ENCODE peak calls at places on chromosomes 5 and 9, in ten cellular contexts. G is sigmoid colon, O is HCT116, E is spleen, F is stomach, J is prostate gland, K is HepG2, N is transverse colon, L is suprapubic skin, S is breast epithelium. B is an unnamed sample.

GRCh38 chr5:131514316-131515275 is 120.4 kb downstream of the RAPGEF6 start:
- DNase-seq in G (no peak), O (no peak), E (no peak), F (no peak), J (no peak), K (no peak), N (no peak), L (no peak), S (no peak), B (no peak)

GRCh38 chr5:124061663-124062062 is 549.7 kb downstream of the CSNK1G3 start:
- DNase-seq in G (peak), O (no peak), E (no peak), F (peak), J (peak), K (no peak), N (peak), L (no peak), S (no peak), B (peak)

GRCh38 chr9:116656977-116657376 is 30.1 kb upstream of the TRIM32 start:
- DNase-seq in G (no peak), O (no peak), E (no peak), F (no peak), J (no peak), K (no peak), N (no peak), L (no peak), S (no peak), B (no peak)

GRCh38 chr9:37034320-37034937 is 361 bp upstream of the PAX5 start:
- DNase-seq in G (no peak), O (no peak), E (peak), F (no peak), J (peak), K (no peak), N (peak), L (no peak), S (no peak), B (no peak)

GRCh38 chr5:77798448-77798847 is 22.3 kb upstream of the TBCA start:
- DNase-seq in G (no peak), O (no peak), E (no peak), F (no peak), J (no peak), K (no peak), N (no peak), L (no peak), S (no peak), B (no peak)

GRCh38 chr9:95857122-95857521 is 18.4 kb upstream of the ERCC6L2 start:
- DNase-seq in G (no peak), O (no peak), E (no peak), F (no peak), J (no peak), K (peak), N (no peak), L (no peak), S (no peak), B (no peak)

GRCh38 chr5:177416334-177416733 is 7.0 kb upstream of the F12 start:
- DNase-seq in G (no peak), O (no peak), E (no peak), F (no peak), J (no peak), K (no peak), N (peak), L (no peak), S (no peak), B (peak)

GRCh38 chr5:134451618-134452505 is 40.2 kb upstream of the CDKN2AIPNL start:
- DNase-seq in G (peak), O (no peak), E (peak), F (peak), J (peak), K (no peak), N (peak), L (no peak), S (no peak), B (no peak)

GRCh38 chr5:107542831-107543231 is 127.9 kb downstream of the EFNA5 start:
- DNase-seq in G (peak), O (no peak), E (no peak), F (peak), J (peak), K (peak), N (peak), L (peak), S (peak), B (no peak)

GRCh38 chr9:134816264-134816663 is 64.3 kb upstream of the FCN2 start:
- DNase-seq in G (no peak), O (no peak), E (no peak), F (no peak), J (no peak), K (no peak), N (no peak), L (no peak), S (no peak), B (no peak)

GRCh38 chr5:78253201-78253600 is 41.3 kb downstream of the AP3B1 start:
- DNase-seq in G (no peak), O (no peak), E (no peak), F (no peak), J (no peak), K (no peak), N (no peak), L (no peak), S (no peak), B (no peak)

GRCh38 chr5:51389582-51390463 is 6.6 kb downstream of the ISL1 start:
- DNase-seq in G (no peak), O (no peak), E (no peak), F (no peak), J (no peak), K (no peak), N (no peak), L (no peak), S (no peak), B (no peak)

GRCh38 chr9:120464176-120464575 is 115.8 kb downstream of the CDK5RAP2 start:
- DNase-seq in G (no peak), O (no peak), E (no peak), F (no peak), J (no peak), K (no peak), N (no peak), L (no peak), S (no peak), B (no peak)

GRCh38 chr9:113654605-113655193 is 191.2 kb downstream of the RGS3 start:
- DNase-seq in G (peak), O (no peak), E (no peak), F (no peak), J (no peak), K (no peak), N (no peak), L (peak), S (peak), B (peak)

GRCh38 chr5:180873628-180874520 is 12.8 kb upstream of the ZFP62 start:
- DNase-seq in G (no peak), O (no peak), E (no peak), F (no peak), J (no peak), K (no peak), N (peak), L (no peak), S (no peak), B (no peak)

GRCh38 chr9:114824130-114824529 is 18.3 kb upstream of the TNFSF15 start:
- DNase-seq in G (no peak), O (no peak), E (no peak), F (no peak), J (no peak), K (no peak), N (no peak), L (no peak), S (no peak), B (no peak)

GRCh38 chr5:102670224-102670836 is 84.8 kb upstream of the PAM start:
- DNase-seq in G (no peak), O (peak), E (no peak), F (no peak), J (no peak), K (peak), N (no peak), L (no peak), S (no peak), B (no peak)

GRCh38 chr5:57939335-57939734 is 456.7 kb upstream of the ACTBL2 start:
- DNase-seq in G (no peak), O (no peak), E (no peak), F (no peak), J (no peak), K (no peak), N (no peak), L (no peak), S (no peak), B (no peak)

GRCh38 chr9:130846487-130847305 is 11.6 kb downstream of the ABL1 start:
- DNase-seq in G (peak), O (no peak), E (peak), F (peak), J (no peak), K (no peak), N (no peak), L (no peak), S (no peak), B (no peak)

GRCh38 chr9:104028827-104029226 is 65.3 kb upstream of the SMC2 start:
- DNase-seq in G (no peak), O (no peak), E (no peak), F (no peak), J (no peak), K (no peak), N (no peak), L (no peak), S (no peak), B (no peak)

GRCh38 chr9:16102154-16102553 is 549.3 kb downstream of the CCDC171 start:
- DNase-seq in G (no peak), O (no peak), E (no peak), F (no peak), J (no peak), K (no peak), N (no peak), L (no peak), S (no peak), B (no peak)

GRCh38 chr9:37197158-37198033 is 77.0 kb downstream of the ZCCHC7 start:
- DNase-seq in G (no peak), O (no peak), E (no peak), F (no peak), J (no peak), K (no peak), N (no peak), L (no peak), S (no peak), B (no peak)

GRCh38 chr5:16346380-16346779 is 119.2 kb downstream of the ZNF622 start:
- DNase-seq in G (no peak), O (no peak), E (no peak), F (no peak), J (no peak), K (no peak), N (no peak), L (no peak), S (no peak), B (no peak)

GRCh38 chr9:114388764-114389375 is 1.1 kb upstream of the AKNA start:
- DNase-seq in G (no peak), O (no peak), E (peak), F (no peak), J (no peak), K (no peak), N (no peak), L (no peak), S (no peak), B (no peak)

DNA sequence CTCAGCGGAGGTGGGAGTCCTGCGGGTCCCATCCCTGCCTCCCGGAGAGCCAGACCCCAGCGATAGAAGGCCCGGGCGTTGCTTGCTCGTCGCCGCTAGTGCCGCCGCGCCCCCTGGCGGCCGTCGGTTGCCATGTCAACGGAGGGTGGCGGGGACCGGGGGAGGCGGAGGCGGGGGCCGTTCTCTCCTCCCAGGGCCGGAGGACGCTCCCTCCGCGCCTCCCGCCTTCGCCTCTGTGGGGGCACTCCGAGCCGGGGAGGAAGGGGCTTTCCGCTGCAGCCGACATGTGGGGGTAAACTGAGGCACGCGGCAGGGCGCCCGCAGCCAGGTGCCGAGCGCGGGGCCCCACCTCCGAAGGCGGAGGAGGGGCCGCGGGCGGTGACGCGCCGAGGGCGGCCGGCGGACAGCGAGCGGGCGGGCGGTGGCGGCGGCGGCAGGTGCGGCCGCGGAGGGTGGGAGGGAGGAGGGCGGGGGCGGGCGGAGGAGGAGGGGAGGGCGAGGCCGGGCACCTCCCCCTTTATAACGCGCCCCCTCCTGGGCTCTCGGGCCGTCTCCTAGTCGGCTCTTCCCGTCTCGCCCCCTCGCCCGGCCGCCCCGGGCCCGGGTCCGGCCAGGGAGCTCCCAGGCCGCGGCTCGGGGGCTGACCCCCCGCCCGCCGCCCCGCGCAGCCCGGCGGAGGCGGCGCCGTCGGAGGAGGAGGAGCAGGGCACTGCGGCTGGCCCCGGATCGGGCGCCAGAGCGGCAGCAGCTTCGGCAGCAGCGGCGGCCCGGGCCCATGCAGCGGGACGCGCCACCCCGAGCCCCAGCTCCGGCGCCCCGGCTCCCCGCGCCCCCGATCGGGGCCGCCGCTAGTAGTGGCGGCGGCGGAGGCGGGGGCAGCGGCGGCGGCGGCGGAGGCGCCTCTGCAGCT is 556 bp upstream of the CDK9 start:
- DNase-seq in G (peak), O (peak), E (peak), F (peak), J (peak), K (peak), N (peak), L (peak), S (peak), B (peak)
- TF ChIP-seq POLR2A in G (no peak), O (no peak), E (no peak), F (no peak), J (no peak), K (peak), N (no peak), L (peak), S (no peak), B (no peak)

GRCh38 chr9:1938675-1939170 is 76.4 kb upstream of the SMARCA2 start:
- DNase-seq in G (no peak), O (no peak), E (no peak), F (no peak), J (no peak), K (no peak), N (no peak), L (no peak), S (no peak), B (no peak)
- TF ChIP-seq POLR2AphosphoS5 in G (no peak), O (no peak), E (no peak), F (no peak), J (no peak), K (no peak), N (no peak), L (no peak), S (no peak), B (no peak)

DNA sequence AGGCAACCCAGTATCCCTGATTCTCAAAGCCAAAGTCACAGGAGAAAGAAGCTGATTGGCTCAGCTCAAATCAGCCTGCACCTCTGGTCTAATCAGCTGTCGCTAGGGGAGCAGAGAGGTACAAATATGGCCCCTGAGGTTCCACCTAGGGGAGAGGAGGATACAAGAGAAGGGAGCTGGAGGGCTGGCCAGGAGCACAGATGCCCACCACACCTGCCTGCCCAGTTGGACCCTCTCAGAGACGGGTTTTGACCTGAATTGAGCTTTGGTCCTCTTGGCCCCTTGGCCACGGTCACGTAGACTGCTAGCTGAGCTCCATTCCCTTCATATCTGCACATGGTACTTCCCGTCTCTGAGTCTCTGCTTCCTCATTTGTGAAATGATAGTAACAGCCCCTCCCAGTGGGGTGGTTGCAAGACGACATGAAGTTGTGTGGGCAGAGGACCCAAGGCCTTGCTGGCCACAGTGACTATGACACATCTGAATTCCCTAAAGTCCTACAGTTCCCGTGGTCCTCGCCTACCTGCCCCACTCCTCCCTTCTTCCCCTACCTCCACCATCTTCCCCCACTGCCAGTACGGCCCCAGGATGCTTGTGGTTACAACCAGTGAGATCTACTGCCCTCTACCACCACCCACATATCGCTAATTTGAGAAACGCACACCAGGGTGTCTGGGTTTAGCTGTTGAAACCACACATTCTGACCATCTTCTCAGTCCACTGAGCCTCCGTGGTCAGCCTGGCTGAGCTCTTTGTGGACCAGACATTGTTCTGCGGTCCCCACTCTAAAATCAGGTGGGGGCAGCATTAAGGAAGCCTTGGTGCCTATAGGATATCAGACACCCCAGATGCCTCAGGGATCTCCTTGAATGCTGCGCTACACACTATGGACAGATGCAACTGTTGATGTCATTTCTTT is 60.3 kb upstream of the NEK6 start:
- DNase-seq in G (peak), O (no peak), E (peak), F (peak), J (no peak), K (no peak), N (peak), L (no peak), S (peak), B (peak)
- TF ChIP-seq CTCF in G (no peak), O (no peak), E (peak), F (no peak), J (no peak), K (no peak), N (no peak), L (no peak), S (no peak), B (no peak)

DNA sequence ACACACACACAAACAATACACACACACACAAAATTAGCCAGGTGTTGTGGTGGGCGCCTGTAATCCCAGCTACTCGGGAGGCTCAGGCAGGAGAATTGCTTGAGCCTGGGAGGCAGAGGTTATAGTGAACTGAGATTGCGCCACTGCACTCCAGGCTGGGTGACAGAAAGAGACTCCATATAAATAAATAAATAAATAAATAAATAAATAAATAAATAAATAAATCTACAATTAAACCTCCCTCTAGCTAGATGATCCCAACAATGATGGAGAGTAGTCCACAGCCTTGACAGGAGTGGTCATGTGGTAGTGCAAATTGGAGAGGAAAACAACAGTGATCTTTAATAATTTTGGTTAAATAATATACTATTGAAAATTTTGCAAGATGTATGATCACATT is 1739.0 kb upstream of the C9orf72 start:
- DNase-seq in G (no peak), O (no peak), E (no peak), F (no peak), J (no peak), K (no peak), N (no peak), L (no peak), S (no peak), B (no peak)
- TF ChIP-seq POLR2A in G (no peak), O (no peak), E (no peak), F (no peak), J (no peak), K (no peak), N (no peak), L (no peak), S (no peak), B (no peak)

DNA sequence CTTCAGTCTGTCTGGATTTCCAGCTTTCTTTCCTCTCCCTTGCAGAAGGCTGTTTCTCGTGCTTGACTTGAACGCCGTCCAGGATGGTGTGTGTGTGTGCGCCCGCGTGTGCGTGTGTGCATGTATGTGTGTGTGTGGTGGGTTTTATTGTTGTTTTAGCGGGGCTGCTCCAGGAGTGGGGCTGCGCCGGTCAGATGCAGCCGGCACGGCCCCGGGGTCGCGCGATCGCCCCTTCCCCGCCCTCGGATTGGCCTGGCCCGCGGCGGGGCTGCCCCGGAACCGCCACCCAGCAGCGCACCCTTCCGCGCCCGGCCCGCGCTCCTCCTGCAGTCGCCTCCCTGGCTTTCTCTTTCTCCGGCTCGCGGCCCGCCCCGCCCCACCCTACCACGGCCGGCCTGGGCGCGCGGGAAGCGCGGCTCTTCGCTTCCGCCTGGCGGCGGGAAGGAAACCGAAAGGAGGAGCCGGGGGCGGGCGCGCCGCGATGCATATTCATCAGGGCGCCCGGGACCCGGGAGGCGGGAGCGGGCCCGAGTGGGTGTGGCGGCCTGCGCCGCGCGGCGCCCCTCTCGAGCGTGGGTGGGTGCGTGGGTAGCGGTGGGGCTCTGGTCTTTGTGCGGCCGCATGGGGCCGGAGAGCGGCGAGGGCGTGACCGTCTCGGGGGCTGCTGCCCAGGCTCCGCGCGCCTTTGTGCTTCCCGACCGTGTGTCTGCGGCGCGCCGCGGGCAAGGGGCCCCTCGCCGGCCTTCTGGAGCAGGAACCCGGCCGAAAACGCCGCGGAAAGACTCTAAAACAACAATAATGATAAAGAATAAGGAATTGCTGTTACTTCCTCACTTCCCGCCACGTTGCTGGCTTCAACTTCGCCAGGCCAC is 8.5 kb upstream of the NFIB start:
- DNase-seq in G (peak), O (peak), E (peak), F (peak), J (peak), K (peak), N (peak), L (peak), S (peak), B (peak)
- TF ChIP-seq POLR2AphosphoS5 in G (peak), O (peak), E (peak), F (peak), J (peak), K (no peak), N (peak), L (peak), S (peak), B (peak)

DNA sequence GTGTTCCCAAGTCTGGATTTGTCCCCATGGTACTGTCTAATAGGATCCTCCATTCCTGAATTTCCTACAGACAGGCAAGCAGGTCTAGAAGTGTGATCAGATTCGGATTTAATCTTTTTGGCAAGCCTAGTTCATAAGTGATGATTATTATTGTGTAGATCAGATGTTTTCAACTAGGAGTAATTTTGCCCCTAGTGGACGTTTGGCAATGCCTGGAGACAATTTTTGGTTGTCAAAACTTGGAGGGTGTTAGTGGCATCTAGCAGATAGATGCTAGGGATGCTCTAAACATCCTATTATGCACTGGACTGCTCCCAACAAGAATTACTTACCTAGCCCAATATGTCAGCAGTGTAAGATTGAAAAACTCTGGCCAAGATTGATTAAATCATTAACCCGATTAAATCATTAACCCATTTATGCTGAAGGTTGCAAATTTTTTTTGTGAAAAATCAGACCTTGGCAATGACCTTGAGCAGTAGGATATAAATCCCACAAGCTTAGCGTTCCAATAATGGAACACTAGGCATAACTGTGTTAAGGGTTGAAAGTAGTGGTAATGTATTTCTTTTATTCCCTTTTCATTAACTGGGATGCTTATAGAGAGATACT is 28.2 kb downstream of the TCERG1 start:
- DNase-seq in G (no peak), O (no peak), E (no peak), F (no peak), J (no peak), K (no peak), N (no peak), L (no peak), S (no peak), B (no peak)
- TF ChIP-seq CTCF in G (no peak), O (peak), E (no peak), F (no peak), J (no peak), K (no peak), N (no peak), L (no peak), S (no peak), B (no peak)